ENCODE peak calls at places on chromosomes 5 and 9, in seven cellular contexts. One of them, this sample, is unnamed.

GRCh38 chr5:72817076-72817476 is 615 bp downstream of the TNPO1 start:
- DNase-seq in PC-3: peak; percentile 35
- DNase-seq in GM23338: peak; percentile 68
- DNase-seq in foreskin fibroblast: peak; percentile 66
- DNase-seq in IMR-90: peak; percentile 88
- DNase-seq in hepatocyte: peak; percentile 69
- DNase-seq in cardiac fibroblast: peak; percentile 70
- DNase-seq in this sample: no peak

GRCh38 chr5:26009742-26010141 is 1028.6 kb downstream of the CDH9 start:
- DNase-seq in foreskin fibroblast: no peak
- DNase-seq in IMR-90: no peak
- DNase-seq in GM23338: peak; percentile 73
- DNase-seq in PC-3: peak; percentile 52
- DNase-seq in hepatocyte: peak; percentile 39
- DNase-seq in cardiac fibroblast: no peak
- DNase-seq in this sample: no peak

GRCh38 chr5:76638466-76638865 is 15.3 kb upstream of the F2RL2 start:
- DNase-seq in foreskin fibroblast: no peak
- DNase-seq in GM23338: peak; percentile 19
- DNase-seq in hepatocyte: no peak
- DNase-seq in PC-3: no peak
- DNase-seq in IMR-90: no peak
- DNase-seq in cardiac fibroblast: peak; percentile 39
- DNase-seq in this sample: no peak

GRCh38 chr9:20023237-20023928 is 234.5 kb upstream of the SLC24A2 start:
- DNase-seq in cardiac fibroblast: no peak
- DNase-seq in foreskin fibroblast: no peak
- DNase-seq in GM23338: no peak
- DNase-seq in hepatocyte: no peak
- DNase-seq in IMR-90: no peak
- DNase-seq in PC-3: no peak
- DNase-seq in this sample: no peak

GRCh38 chr5:37859805-37860204 is 20.0 kb upstream of the GDNF start:
- DNase-seq in IMR-90: no peak
- DNase-seq in cardiac fibroblast: no peak
- DNase-seq in hepatocyte: no peak
- DNase-seq in GM23338: no peak
- DNase-seq in PC-3: no peak
- DNase-seq in foreskin fibroblast: no peak
- DNase-seq in this sample: no peak

GRCh38 chr5:82334856-82335255 is 56.7 kb upstream of the RPS23 start:
- DNase-seq in GM23338: no peak
- DNase-seq in PC-3: no peak
- DNase-seq in foreskin fibroblast: peak; percentile 57
- DNase-seq in IMR-90: peak; percentile 95
- DNase-seq in hepatocyte: peak; percentile 28
- DNase-seq in cardiac fibroblast: peak; percentile 93
- DNase-seq in this sample: no peak

GRCh38 chr5:74441616-74442015 is 198.9 kb downstream of the ENC1 start:
- DNase-seq in IMR-90: no peak
- DNase-seq in PC-3: no peak
- DNase-seq in foreskin fibroblast: no peak
- DNase-seq in GM23338: no peak
- DNase-seq in cardiac fibroblast: no peak
- DNase-seq in hepatocyte: no peak
- DNase-seq in this sample: no peak

GRCh38 chr5:32254987-32255900 is 57.5 kb downstream of the MTMR12 start:
- DNase-seq in GM23338: no peak
- DNase-seq in foreskin fibroblast: peak; percentile 56
- DNase-seq in IMR-90: peak; percentile 29
- DNase-seq in hepatocyte: no peak
- DNase-seq in PC-3: no peak
- DNase-seq in cardiac fibroblast: peak; percentile 77
- DNase-seq in this sample: no peak

GRCh38 chr5:84433461-84433860 is 48.8 kb upstream of the EDIL3 start:
- DNase-seq in hepatocyte: no peak
- DNase-seq in cardiac fibroblast: peak; percentile 68
- DNase-seq in GM23338: no peak
- DNase-seq in foreskin fibroblast: no peak
- DNase-seq in IMR-90: peak; percentile 50
- DNase-seq in PC-3: no peak
- DNase-seq in this sample: no peak

GRCh38 chr5:108193021-108193795 is 188.7 kb downstream of the FBXL17 start:
- DNase-seq in cardiac fibroblast: peak; percentile 76
- DNase-seq in hepatocyte: no peak
- DNase-seq in PC-3: peak; percentile 80
- DNase-seq in GM23338: no peak
- DNase-seq in foreskin fibroblast: peak; percentile 34
- DNase-seq in IMR-90: peak; percentile 75
- DNase-seq in this sample: no peak

GRCh38 chr5:173258466-173258865 is 23.5 kb upstream of the NKX2-5 start:
- DNase-seq in cardiac fibroblast: no peak
- DNase-seq in hepatocyte: no peak
- DNase-seq in GM23338: no peak
- DNase-seq in PC-3: no peak
- DNase-seq in IMR-90: no peak
- DNase-seq in foreskin fibroblast: no peak
- DNase-seq in this sample: no peak

GRCh38 chr9:116868212-116868611 is 181.1 kb downstream of the TRIM32 start:
- DNase-seq in IMR-90: no peak
- DNase-seq in GM23338: no peak
- DNase-seq in foreskin fibroblast: no peak
- DNase-seq in PC-3: no peak
- DNase-seq in hepatocyte: peak; percentile 40
- DNase-seq in cardiac fibroblast: no peak
- DNase-seq in this sample: no peak

GRCh38 chr9:115198018-115198417 is 80.1 kb upstream of the TNC start:
- DNase-seq in PC-3: peak; percentile 32
- DNase-seq in GM23338: no peak
- DNase-seq in IMR-90: peak; percentile 79
- DNase-seq in hepatocyte: no peak
- DNase-seq in foreskin fibroblast: peak; percentile 67
- DNase-seq in cardiac fibroblast: no peak
- DNase-seq in this sample: no peak

GRCh38 chr5:142426129-142426641 is 101.4 kb upstream of the SPRY4 start:
- DNase-seq in hepatocyte: no peak
- DNase-seq in IMR-90: peak; percentile 63
- DNase-seq in foreskin fibroblast: no peak
- DNase-seq in GM23338: no peak
- DNase-seq in cardiac fibroblast: no peak
- DNase-seq in PC-3: peak; percentile 2
- DNase-seq in this sample: no peak

GRCh38 chr9:18996191-18996590 is 36.8 kb downstream of the SAXO1 start:
- DNase-seq in hepatocyte: peak; percentile 33
- DNase-seq in PC-3: no peak
- DNase-seq in cardiac fibroblast: no peak
- DNase-seq in foreskin fibroblast: peak; percentile 10
- DNase-seq in GM23338: no peak
- DNase-seq in IMR-90: no peak
- DNase-seq in this sample: no peak

GRCh38 chr5:158538506-158539074 is 561.1 kb downstream of the EBF1 start:
- DNase-seq in cardiac fibroblast: no peak
- DNase-seq in foreskin fibroblast: no peak
- DNase-seq in IMR-90: no peak
- DNase-seq in PC-3: no peak
- DNase-seq in GM23338: peak; percentile 23
- DNase-seq in hepatocyte: no peak
- DNase-seq in this sample: no peak

GRCh38 chr5:115599924-115600323 is 2.4 kb downstream of the TICAM2 start:
- DNase-seq in PC-3: no peak
- DNase-seq in hepatocyte: no peak
- DNase-seq in foreskin fibroblast: no peak
- DNase-seq in IMR-90: no peak
- DNase-seq in cardiac fibroblast: peak; percentile 40
- DNase-seq in GM23338: peak; percentile 58
- DNase-seq in this sample: no peak

GRCh38 chr5:115599502-115599901 is 2.8 kb downstream of the TICAM2 start:
- DNase-seq in foreskin fibroblast: no peak
- DNase-seq in hepatocyte: peak; percentile 25
- DNase-seq in PC-3: no peak
- DNase-seq in GM23338: no peak
- DNase-seq in IMR-90: peak; percentile 56
- DNase-seq in cardiac fibroblast: peak; percentile 64
- DNase-seq in this sample: no peak

GRCh38 chr5:115600771-115601170 is 1.5 kb downstream of the TICAM2 start:
- DNase-seq in foreskin fibroblast: no peak
- DNase-seq in cardiac fibroblast: no peak
- DNase-seq in GM23338: no peak
- DNase-seq in hepatocyte: no peak
- DNase-seq in PC-3: peak; percentile 69
- DNase-seq in IMR-90: peak; percentile 63
- DNase-seq in this sample: no peak

GRCh38 chr5:115602585-115603125 is 376 bp upstream of the TICAM2 start:
- DNase-seq in hepatocyte: no peak
- DNase-seq in cardiac fibroblast: no peak
- DNase-seq in foreskin fibroblast: no peak
- DNase-seq in IMR-90: no peak
- DNase-seq in GM23338: no peak
- DNase-seq in PC-3: peak; percentile 12
- DNase-seq in this sample: no peak

DNA sequence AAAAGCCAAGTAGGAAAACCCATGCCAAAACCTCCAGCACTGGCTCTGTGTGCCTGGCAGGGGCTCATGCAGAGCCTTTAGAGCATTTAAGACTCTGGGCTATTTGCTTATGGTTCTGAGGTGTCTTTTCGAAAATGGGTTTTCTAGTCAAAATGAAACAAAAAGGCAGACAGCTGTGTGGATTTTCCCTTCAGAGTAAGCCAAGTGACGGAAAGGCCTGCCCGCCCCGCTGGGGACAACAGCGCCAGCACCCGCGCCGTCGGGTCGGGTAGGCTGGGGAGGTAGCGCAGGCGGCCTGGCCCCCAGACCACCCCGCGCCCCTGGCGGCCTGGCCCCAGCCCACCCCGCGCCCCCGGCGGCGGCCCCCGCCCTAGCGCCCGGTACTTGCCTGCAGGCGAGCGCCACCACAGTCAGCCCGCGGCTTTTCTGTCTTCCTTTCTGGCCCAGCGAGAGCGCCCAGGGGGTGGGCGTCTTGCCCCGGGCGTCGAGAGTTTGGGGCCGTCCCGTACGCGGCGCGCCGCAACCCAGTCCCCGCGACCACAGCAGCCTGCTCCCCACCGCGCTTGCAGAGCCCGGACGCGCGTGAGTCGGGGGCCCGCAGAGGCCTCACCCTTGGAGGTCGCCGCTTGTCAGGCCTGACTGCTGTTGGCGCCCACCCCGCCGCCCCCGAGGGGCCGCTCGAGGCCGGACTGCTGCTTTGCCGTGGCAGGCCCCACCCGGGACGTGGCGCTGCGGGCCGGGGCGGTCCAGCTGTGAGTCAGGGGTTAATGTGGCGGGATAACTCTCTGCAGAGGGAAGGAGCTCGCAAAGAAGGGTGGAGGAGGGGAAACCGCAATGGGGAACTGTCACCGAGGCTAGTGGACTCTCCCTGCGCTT is at the start of gene TICAM2:
- DNase-seq in hepatocyte: peak; percentile 72
- DNase-seq in GM23338: peak; percentile 84
- DNase-seq in IMR-90: peak; percentile 67
- DNase-seq in foreskin fibroblast: peak; percentile 78
- DNase-seq in PC-3: peak; percentile 50
- DNase-seq in cardiac fibroblast: peak; percentile 63
- DNase-seq in this sample: no peak
- TF ChIP-seq CTCF in hepatocyte: peak; percentile 30
- TF ChIP-seq CTCF in GM23338: no peak
- TF ChIP-seq CTCF in IMR-90: peak; percentile 17
- TF ChIP-seq CTCF in foreskin fibroblast: no peak
- TF ChIP-seq CTCF in PC-3: no peak
- TF ChIP-seq CTCF in cardiac fibroblast: no peak
- TF ChIP-seq CTCF in this sample: no peak

GRCh38 chr9:79581794-79582193 is 10.0 kb downstream of the TLE4 start:
- DNase-seq in cardiac fibroblast: peak; percentile 72
- DNase-seq in GM23338: no peak
- DNase-seq in foreskin fibroblast: peak; percentile 85
- DNase-seq in PC-3: peak; percentile 52
- DNase-seq in IMR-90: peak; percentile 94
- DNase-seq in hepatocyte: peak; percentile 68
- DNase-seq in this sample: no peak
- H3K4me3 ChIP-seq in cardiac fibroblast: peak overlapping the region; percentile 25
- H3K4me3 ChIP-seq in GM23338: peak overlapping the region; percentile 5
- H3K4me3 ChIP-seq in foreskin fibroblast: peak overlapping the region; percentile 28
- H3K4me3 ChIP-seq in PC-3: no peak overlapping the region
- H3K4me3 ChIP-seq in IMR-90: no peak overlapping the region
- H3K4me3 ChIP-seq in hepatocyte: no peak overlapping the region
- H3K4me3 ChIP-seq in this sample: no peak overlapping the region

GRCh38 chr9:130039504-130040147 is 3.4 kb downstream of the FNBP1 start:
- DNase-seq in hepatocyte: no peak
- DNase-seq in GM23338: peak; percentile 30
- DNase-seq in PC-3: peak; percentile 12
- DNase-seq in foreskin fibroblast: no peak
- DNase-seq in IMR-90: no peak
- DNase-seq in cardiac fibroblast: no peak
- DNase-seq in this sample: no peak

GRCh38 chr9:130036099-130036498 is 6.9 kb downstream of the FNBP1 start:
- DNase-seq in cardiac fibroblast: peak; percentile 56
- DNase-seq in foreskin fibroblast: peak; percentile 36
- DNase-seq in IMR-90: peak; percentile 65
- DNase-seq in GM23338: no peak
- DNase-seq in PC-3: peak; percentile 66
- DNase-seq in hepatocyte: no peak
- DNase-seq in this sample: no peak

GRCh38 chr9:130029591-130029990 is 13.4 kb downstream of the FNBP1 start:
- DNase-seq in GM23338: no peak
- DNase-seq in PC-3: no peak
- DNase-seq in cardiac fibroblast: no peak
- DNase-seq in hepatocyte: no peak
- DNase-seq in IMR-90: no peak
- DNase-seq in foreskin fibroblast: no peak
- DNase-seq in this sample: no peak

GRCh38 chr9:130030821-130031481 is 12.0 kb downstream of the FNBP1 start:
- DNase-seq in GM23338: no peak
- DNase-seq in hepatocyte: no peak
- DNase-seq in foreskin fibroblast: no peak
- DNase-seq in IMR-90: no peak
- DNase-seq in cardiac fibroblast: no peak
- DNase-seq in PC-3: no peak
- DNase-seq in this sample: no peak

DNA sequence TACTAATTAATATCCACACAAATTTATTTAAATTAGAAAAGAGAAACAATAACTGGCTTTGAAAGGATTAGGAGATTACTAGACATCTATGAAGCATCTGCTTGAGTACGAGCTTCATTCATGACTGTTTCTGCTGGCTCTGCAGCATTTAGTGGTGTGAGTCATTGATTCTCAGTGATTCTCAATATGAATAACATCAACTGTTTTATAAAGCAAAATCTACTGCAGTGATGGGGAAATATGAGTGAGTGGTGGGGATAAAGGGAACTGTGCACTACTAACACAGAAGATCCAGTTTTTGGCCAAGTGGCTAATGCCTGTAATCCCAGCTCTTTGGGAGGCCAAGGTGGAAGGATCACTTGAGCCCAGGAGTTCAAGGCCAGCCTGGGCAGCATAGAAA is 8.4 kb downstream of the FNBP1 start:
- DNase-seq in GM23338: no peak
- DNase-seq in IMR-90: peak; percentile 87
- DNase-seq in PC-3: peak; percentile 65
- DNase-seq in hepatocyte: no peak
- DNase-seq in cardiac fibroblast: peak; percentile 60
- DNase-seq in foreskin fibroblast: peak; percentile 67
- DNase-seq in this sample: no peak
- TF ChIP-seq CTCF in GM23338: no peak
- TF ChIP-seq CTCF in IMR-90: no peak
- TF ChIP-seq CTCF in PC-3: no peak
- TF ChIP-seq CTCF in hepatocyte: no peak
- TF ChIP-seq CTCF in cardiac fibroblast: no peak
- TF ChIP-seq CTCF in foreskin fibroblast: no peak
- TF ChIP-seq CTCF in this sample: no peak

GRCh38 chr9:124765439-124765835 is 5.7 kb downstream of the NR6A1 start:
- DNase-seq in hepatocyte: no peak
- DNase-seq in IMR-90: no peak
- DNase-seq in cardiac fibroblast: no peak
- DNase-seq in foreskin fibroblast: no peak
- DNase-seq in PC-3: no peak
- DNase-seq in GM23338: peak; percentile 61
- DNase-seq in this sample: no peak
- H3K4me3 ChIP-seq in hepatocyte: no peak overlapping the region
- H3K4me3 ChIP-seq in IMR-90: no peak overlapping the region
- H3K4me3 ChIP-seq in cardiac fibroblast: no peak overlapping the region
- H3K4me3 ChIP-seq in foreskin fibroblast: no peak overlapping the region
- H3K4me3 ChIP-seq in PC-3: no peak overlapping the region
- H3K4me3 ChIP-seq in GM23338: peak overlapping the region; percentile 56
- H3K4me3 ChIP-seq in this sample: no peak overlapping the region

This sample was measured in LNCaP clone FGC.